ENCODE peak calls at places on chromosome 17, in six cellular contexts. One of them, this sample, is unnamed.

GRCh38 chr17:34201767-34202166 is 53.3 kb upstream of the CCL2 start:
- DNase-seq in PC-3: no peak
- DNase-seq in MM.1S: no peak
- DNase-seq in heart right ventricle: no peak
- DNase-seq in CD4-positive, alpha-beta memory T cell: no peak
- DNase-seq in neural progenitor cell: no peak
- DNase-seq in this sample: no peak

GRCh38 chr17:8016632-8017424 is 14.4 kb downstream of the GUCY2D start:
- DNase-seq in PC-3: peak; percentile 65
- DNase-seq in MM.1S: peak; percentile 27
- DNase-seq in heart right ventricle: no peak
- DNase-seq in CD4-positive, alpha-beta memory T cell: peak; percentile 33
- DNase-seq in neural progenitor cell: peak; percentile 80
- DNase-seq in this sample: peak; percentile 55

GRCh38 chr17:13086142-13086769 is 68.4 kb upstream of the ELAC2 start:
- DNase-seq in PC-3: no peak
- DNase-seq in MM.1S: no peak
- DNase-seq in heart right ventricle: no peak
- DNase-seq in CD4-positive, alpha-beta memory T cell: no peak
- DNase-seq in neural progenitor cell: no peak
- DNase-seq in this sample: no peak

GRCh38 chr17:6936370-6937028 is 59.4 kb upstream of the ALOX12 start:
- DNase-seq in PC-3: no peak
- DNase-seq in MM.1S: peak; percentile 16
- DNase-seq in heart right ventricle: no peak
- DNase-seq in CD4-positive, alpha-beta memory T cell: no peak
- DNase-seq in neural progenitor cell: no peak
- DNase-seq in this sample: no peak

GRCh38 chr17:54948380-54948779 is 20.1 kb downstream of the COX11 start:
- DNase-seq in PC-3: peak; percentile 99
- DNase-seq in MM.1S: no peak
- DNase-seq in heart right ventricle: no peak
- DNase-seq in CD4-positive, alpha-beta memory T cell: no peak
- DNase-seq in neural progenitor cell: no peak
- DNase-seq in this sample: no peak

GRCh38 chr17:35587074-35587961 is at the start of gene AP2B1:
- DNase-seq in PC-3: peak; percentile 91
- DNase-seq in MM.1S: peak; percentile 93
- DNase-seq in heart right ventricle: peak; percentile 93
- DNase-seq in CD4-positive, alpha-beta memory T cell: peak; percentile 99
- DNase-seq in neural progenitor cell: peak; percentile 94
- DNase-seq in this sample: peak; percentile 93

GRCh38 chr17:57667461-57667923 is 77.6 kb downstream of the CCDC182 start:
- DNase-seq in PC-3: no peak
- DNase-seq in MM.1S: no peak
- DNase-seq in heart right ventricle: no peak
- DNase-seq in CD4-positive, alpha-beta memory T cell: no peak
- DNase-seq in neural progenitor cell: no peak
- DNase-seq in this sample: peak; percentile 14

GRCh38 chr17:74237321-74237720 is 23.9 kb downstream of the TTYH2 start:
- DNase-seq in PC-3: no peak
- DNase-seq in MM.1S: no peak
- DNase-seq in heart right ventricle: no peak
- DNase-seq in CD4-positive, alpha-beta memory T cell: no peak
- DNase-seq in neural progenitor cell: no peak
- DNase-seq in this sample: no peak

GRCh38 chr17:18256351-18256750 is 2.2 kb downstream of the FLII start:
- DNase-seq in PC-3: no peak
- DNase-seq in MM.1S: no peak
- DNase-seq in heart right ventricle: no peak
- DNase-seq in CD4-positive, alpha-beta memory T cell: no peak
- DNase-seq in neural progenitor cell: no peak
- DNase-seq in this sample: no peak

GRCh38 chr17:74525781-74526288 is 5.4 kb downstream of the CD300LB start:
- DNase-seq in PC-3: no peak
- DNase-seq in MM.1S: no peak
- DNase-seq in heart right ventricle: no peak
- DNase-seq in CD4-positive, alpha-beta memory T cell: no peak
- DNase-seq in neural progenitor cell: no peak
- DNase-seq in this sample: no peak

GRCh38 chr17:77796201-77796860 is 162.2 kb upstream of the TNRC6C start:
- DNase-seq in PC-3: no peak
- DNase-seq in MM.1S: no peak
- DNase-seq in heart right ventricle: no peak
- DNase-seq in CD4-positive, alpha-beta memory T cell: no peak
- DNase-seq in neural progenitor cell: no peak
- DNase-seq in this sample: no peak

GRCh38 chr17:49690256-49690655 is 12.4 kb upstream of the SPOP start:
- DNase-seq in PC-3: no peak
- DNase-seq in MM.1S: no peak
- DNase-seq in heart right ventricle: no peak
- DNase-seq in CD4-positive, alpha-beta memory T cell: no peak
- DNase-seq in neural progenitor cell: no peak
- DNase-seq in this sample: no peak

GRCh38 chr17:81340606-81341346 is 45.7 kb upstream of the SLC38A10 start:
- DNase-seq in PC-3: peak; percentile 29
- DNase-seq in MM.1S: no peak
- DNase-seq in heart right ventricle: no peak
- DNase-seq in CD4-positive, alpha-beta memory T cell: no peak
- DNase-seq in neural progenitor cell: no peak
- DNase-seq in this sample: no peak

GRCh38 chr17:62565817-62566216 is 61.7 kb upstream of the MRC2 start:
- DNase-seq in PC-3: peak; percentile 97
- DNase-seq in MM.1S: no peak
- DNase-seq in heart right ventricle: no peak
- DNase-seq in CD4-positive, alpha-beta memory T cell: no peak
- DNase-seq in neural progenitor cell: no peak
- DNase-seq in this sample: no peak

GRCh38 chr17:21119247-21119944 is 7.4 kb upstream of the DHRS7B start:
- DNase-seq in PC-3: peak; percentile 80
- DNase-seq in MM.1S: peak; percentile 73
- DNase-seq in heart right ventricle: peak; percentile 45
- DNase-seq in CD4-positive, alpha-beta memory T cell: peak; percentile 70
- DNase-seq in neural progenitor cell: peak; percentile 73
- DNase-seq in this sample: peak; percentile 86

GRCh38 chr17:17942846-17943245 is 29.4 kb downstream of the TOM1L2 start:
- DNase-seq in PC-3: peak; percentile 65
- DNase-seq in MM.1S: no peak
- DNase-seq in heart right ventricle: no peak
- DNase-seq in CD4-positive, alpha-beta memory T cell: no peak
- DNase-seq in neural progenitor cell: no peak
- DNase-seq in this sample: no peak

GRCh38 chr17:80844418-80844990 is 147.1 kb upstream of the CHMP6 start:
- DNase-seq in PC-3: no peak
- DNase-seq in MM.1S: no peak
- DNase-seq in heart right ventricle: no peak
- DNase-seq in CD4-positive, alpha-beta memory T cell: no peak
- DNase-seq in neural progenitor cell: no peak
- DNase-seq in this sample: no peak

GRCh38 chr17:61460796-61461585 is 8.8 kb downstream of the TBX4 start:
- DNase-seq in PC-3: no peak
- DNase-seq in MM.1S: no peak
- DNase-seq in heart right ventricle: no peak
- DNase-seq in CD4-positive, alpha-beta memory T cell: no peak
- DNase-seq in neural progenitor cell: peak; percentile 42
- DNase-seq in this sample: no peak

GRCh38 chr17:82648761-82649474 is 674 bp upstream of the WDR45B start:
- DNase-seq in PC-3: peak; percentile 18
- DNase-seq in MM.1S: no peak
- DNase-seq in heart right ventricle: peak; percentile 69
- DNase-seq in CD4-positive, alpha-beta memory T cell: peak; percentile 51
- DNase-seq in neural progenitor cell: peak; percentile 77
- DNase-seq in this sample: peak; percentile 50

GRCh38 chr17:29929006-29929543 is 953 bp downstream of the SSH2 start:
- DNase-seq in PC-3: peak; percentile 37
- DNase-seq in MM.1S: peak; percentile 20
- DNase-seq in heart right ventricle: no peak
- DNase-seq in CD4-positive, alpha-beta memory T cell: peak; percentile 8
- DNase-seq in neural progenitor cell: peak; percentile 35
- DNase-seq in this sample: no peak

GRCh38 chr17:43877451-43878155 is 29.7 kb downstream of the MPP2 start:
- DNase-seq in PC-3: no peak
- DNase-seq in MM.1S: no peak
- DNase-seq in heart right ventricle: no peak
- DNase-seq in CD4-positive, alpha-beta memory T cell: no peak
- DNase-seq in neural progenitor cell: no peak
- DNase-seq in this sample: no peak

GRCh38 chr17:83064732-83065659 is 14.4 kb upstream of the METRNL start:
- DNase-seq in PC-3: peak; percentile 72
- DNase-seq in MM.1S: no peak
- DNase-seq in heart right ventricle: peak; percentile 10
- DNase-seq in CD4-positive, alpha-beta memory T cell: no peak
- DNase-seq in neural progenitor cell: no peak
- DNase-seq in this sample: peak; percentile 10

GRCh38 chr17:79875511-79875910 is 36.3 kb upstream of the CBX4 start:
- DNase-seq in PC-3: peak; percentile 28
- DNase-seq in MM.1S: no peak
- DNase-seq in heart right ventricle: no peak
- DNase-seq in CD4-positive, alpha-beta memory T cell: no peak
- DNase-seq in neural progenitor cell: no peak
- DNase-seq in this sample: no peak

GRCh38 chr17:42937712-42938596 is 26.3 kb downstream of the AARSD1 start:
- DNase-seq in PC-3: peak; percentile 59
- DNase-seq in MM.1S: peak; percentile 56
- DNase-seq in heart right ventricle: no peak
- DNase-seq in CD4-positive, alpha-beta memory T cell: peak; percentile 10
- DNase-seq in neural progenitor cell: peak; percentile 82
- DNase-seq in this sample: peak; percentile 32

GRCh38 chr17:67504182-67504581 is 127.1 kb downstream of the PITPNC1 start:
- DNase-seq in PC-3: no peak
- DNase-seq in MM.1S: no peak
- DNase-seq in heart right ventricle: no peak
- DNase-seq in CD4-positive, alpha-beta memory T cell: no peak
- DNase-seq in neural progenitor cell: no peak
- DNase-seq in this sample: no peak

GRCh38 chr17:67500677-67501300 is 123.7 kb downstream of the PITPNC1 start:
- DNase-seq in PC-3: no peak
- DNase-seq in MM.1S: no peak
- DNase-seq in heart right ventricle: no peak
- DNase-seq in CD4-positive, alpha-beta memory T cell: no peak
- DNase-seq in neural progenitor cell: no peak
- DNase-seq in this sample: no peak

GRCh38 chr17:67503184-67503583 is 126.1 kb downstream of the PITPNC1 start:
- DNase-seq in PC-3: peak; percentile 99
- DNase-seq in MM.1S: no peak
- DNase-seq in heart right ventricle: no peak
- DNase-seq in CD4-positive, alpha-beta memory T cell: no peak
- DNase-seq in neural progenitor cell: no peak
- DNase-seq in this sample: no peak

GRCh38 chr17:67499673-67500072 is 122.6 kb downstream of the PITPNC1 start:
- DNase-seq in PC-3: no peak
- DNase-seq in MM.1S: no peak
- DNase-seq in heart right ventricle: no peak
- DNase-seq in CD4-positive, alpha-beta memory T cell: no peak
- DNase-seq in neural progenitor cell: no peak
- DNase-seq in this sample: no peak

GRCh38 chr17:67500261-67500660 is 123.2 kb downstream of the PITPNC1 start:
- DNase-seq in PC-3: peak; percentile 52
- DNase-seq in MM.1S: no peak
- DNase-seq in heart right ventricle: no peak
- DNase-seq in CD4-positive, alpha-beta memory T cell: no peak
- DNase-seq in neural progenitor cell: no peak
- DNase-seq in this sample: no peak
- H3K4me3 ChIP-seq in PC-3: no peak overlapping the region
- H3K4me3 ChIP-seq in MM.1S: no peak overlapping the region
- H3K4me3 ChIP-seq in heart right ventricle: no peak overlapping the region
- H3K4me3 ChIP-seq in CD4-positive, alpha-beta memory T cell: no peak overlapping the region
- H3K4me3 ChIP-seq in neural progenitor cell: no peak overlapping the region
- H3K4me3 ChIP-seq in this sample: no peak overlapping the region

DNA sequence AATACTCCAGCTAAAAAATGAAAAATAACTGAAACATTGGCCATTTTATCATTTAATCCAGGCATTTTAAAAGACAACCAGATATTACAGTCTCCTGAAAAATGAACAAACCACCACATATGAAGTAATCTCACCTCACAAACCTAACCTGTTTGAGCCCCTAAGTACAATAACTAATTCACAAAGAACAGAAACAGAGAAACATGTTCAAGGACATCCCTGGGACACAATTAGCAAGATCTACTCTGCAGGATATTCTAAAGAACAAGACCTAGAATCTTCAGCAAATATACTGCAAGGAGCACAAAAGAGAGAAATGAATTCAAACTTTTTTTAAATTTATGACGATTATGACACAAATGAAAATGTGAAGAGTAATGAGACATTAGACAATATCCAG is 50.8 kb upstream of the ANKFY1 start:
- DNase-seq in PC-3: no peak
- DNase-seq in MM.1S: no peak
- DNase-seq in heart right ventricle: no peak
- DNase-seq in CD4-positive, alpha-beta memory T cell: no peak
- DNase-seq in neural progenitor cell: no peak
- DNase-seq in this sample: no peak
- H3K4me1 ChIP-seq in PC-3: no peaks in the 10 kb centered on the region
- H3K4me1 ChIP-seq in MM.1S: peaks cover 19% of the 10 kb centered on the region
- H3K4me1 ChIP-seq in heart right ventricle: peaks cover 55% of the 10 kb centered on the region
- H3K4me1 ChIP-seq in CD4-positive, alpha-beta memory T cell: peaks cover 50% of the 10 kb centered on the region
- H3K4me1 ChIP-seq in neural progenitor cell: no peaks in the 10 kb centered on the region
- H3K4me1 ChIP-seq in this sample: peaks cover 50% of the 10 kb centered on the region

GRCh38 chr17:51120357-51120738 is 320 bp downstream of the SPAG9 start:
- DNase-seq in PC-3: no peak
- DNase-seq in MM.1S: peak; percentile 52
- DNase-seq in heart right ventricle: no peak
- DNase-seq in CD4-positive, alpha-beta memory T cell: no peak
- DNase-seq in neural progenitor cell: no peak
- DNase-seq in this sample: peak; percentile 53
- H3K27ac ChIP-seq in PC-3: peak overlapping the region; percentile 65
- H3K27ac ChIP-seq in MM.1S: peak overlapping the region; percentile 90
- H3K27ac ChIP-seq in heart right ventricle: peak overlapping the region; percentile 98
- H3K27ac ChIP-seq in CD4-positive, alpha-beta memory T cell: peak overlapping the region; percentile 96
- H3K27ac ChIP-seq in neural progenitor cell: peak overlapping the region; percentile 82
- H3K27ac ChIP-seq in this sample: peak overlapping the region; percentile 100

DNA sequence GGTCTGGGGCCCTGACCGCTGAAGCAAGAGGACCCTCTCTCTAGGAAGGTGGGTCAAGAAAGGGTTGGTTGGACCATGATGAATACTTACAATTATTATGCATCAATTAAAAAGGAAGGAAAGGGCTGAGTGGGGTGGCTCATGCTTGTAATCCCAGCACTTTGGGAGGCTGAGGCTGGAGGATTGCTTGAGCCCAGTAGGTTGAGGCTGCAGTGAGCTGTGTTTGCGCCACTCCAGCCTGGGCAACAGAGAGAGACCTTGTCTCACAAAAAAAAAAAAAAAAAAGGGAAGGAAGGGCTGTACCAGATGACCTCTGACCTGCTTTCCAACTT is 393 bp upstream of the GFAP start:
- DNase-seq in PC-3: no peak
- DNase-seq in MM.1S: no peak
- DNase-seq in heart right ventricle: no peak
- DNase-seq in CD4-positive, alpha-beta memory T cell: no peak
- DNase-seq in neural progenitor cell: no peak
- DNase-seq in this sample: no peak
- H3K4me3 ChIP-seq in PC-3: no peak overlapping the region
- H3K4me3 ChIP-seq in MM.1S: no peak overlapping the region
- H3K4me3 ChIP-seq in heart right ventricle: no peak overlapping the region
- H3K4me3 ChIP-seq in CD4-positive, alpha-beta memory T cell: no peak overlapping the region
- H3K4me3 ChIP-seq in neural progenitor cell: no peak overlapping the region
- H3K4me3 ChIP-seq in this sample: no peak overlapping the region

GRCh38 chr17:64006361-64007088 is 8.4 kb downstream of the PRR29 start:
- DNase-seq in PC-3: no peak
- DNase-seq in MM.1S: no peak
- DNase-seq in heart right ventricle: peak; percentile 80
- DNase-seq in CD4-positive, alpha-beta memory T cell: no peak
- DNase-seq in neural progenitor cell: no peak
- DNase-seq in this sample: peak; percentile 14
- H3K4me1 ChIP-seq in PC-3: peaks cover 50% of the 10 kb centered on the region
- H3K4me1 ChIP-seq in MM.1S: no peaks in the 10 kb centered on the region
- H3K4me1 ChIP-seq in heart right ventricle: peaks cover 44% of the 10 kb centered on the region
- H3K4me1 ChIP-seq in CD4-positive, alpha-beta memory T cell: peaks cover 58% of the 10 kb centered on the region
- H3K4me1 ChIP-seq in neural progenitor cell: peaks cover 27% of the 10 kb centered on the region
- H3K4me1 ChIP-seq in this sample: no peaks in the 10 kb centered on the region